ENCODE peak calls at places on chromosomes 2 and 18, in eight cellular contexts. I is K562, N is adrenal gland, D is HCT116, C is heart left ventricle, M is Peyer's patch, J is A549, B is tibial nerve. A is an unnamed sample.

GRCh38 chr2:147844691-147845607 is at the start of gene ACVR2A:
- DNase-seq in C (peak), I (peak), M (peak), B (peak), N (peak), J (peak), D (no peak), A (peak)

GRCh38 chr2:189654641-189655040 is 6.6 kb upstream of the ASNSD1 start:
- DNase-seq in J (no peak), I (no peak), M (no peak), C (no peak), N (no peak), B (no peak), D (no peak), A (no peak)

GRCh38 chr2:175640655-175641054 is 361.4 kb downstream of the LNPK start:
- DNase-seq in D (no peak), N (no peak), J (no peak), B (no peak), M (no peak), I (no peak), C (no peak), A (no peak)

GRCh38 chr2:195404650-195405049 is 252.4 kb upstream of the SLC39A10 start:
- DNase-seq in D (no peak), B (no peak), I (no peak), M (no peak), C (no peak), J (no peak), N (no peak), A (no peak)

GRCh38 chr2:62354771-62355550 is 151.0 kb downstream of the TMEM17 start:
- DNase-seq in J (no peak), N (no peak), M (no peak), B (no peak), C (no peak), D (no peak), I (no peak), A (no peak)

GRCh38 chr2:69774984-69775982 is 33.3 kb downstream of the ANXA4 start:
- DNase-seq in I (no peak), C (no peak), D (no peak), M (no peak), J (no peak), B (no peak), N (no peak), A (no peak)

GRCh38 chr18:6955304-6955703 is 162.3 kb downstream of the LAMA1 start:
- DNase-seq in D (no peak), N (no peak), C (no peak), M (no peak), J (no peak), B (no peak), I (no peak), A (no peak)

GRCh38 chr2:137964859-137965459 is 686 bp downstream of the HNMT start:
- DNase-seq in N (no peak), J (no peak), C (no peak), M (no peak), D (no peak), B (no peak), I (no peak), A (peak)

GRCh38 chr2:203802277-203803045 is 65.1 kb upstream of the CTLA4 start:
- DNase-seq in I (no peak), D (no peak), C (no peak), J (no peak), N (no peak), M (no peak), B (no peak), A (no peak)

GRCh38 chr18:70195014-70195614 is 10.4 kb downstream of the RTTN start:
- DNase-seq in C (peak), B (no peak), M (no peak), N (no peak), I (no peak), J (no peak), D (no peak), A (peak)

GRCh38 chr2:151459368-151459767 is 49.7 kb downstream of the RIF1 start:
- DNase-seq in M (no peak), C (no peak), B (no peak), N (no peak), I (no peak), J (no peak), D (no peak), A (no peak)

GRCh38 chr2:226002438-226002837 is 602.9 kb downstream of the NYAP2 start:
- DNase-seq in M (no peak), D (peak), N (peak), J (peak), I (no peak), C (no peak), B (no peak), A (no peak)

GRCh38 chr2:72533767-72534166 is 292.1 kb downstream of the EXOC6B start:
- DNase-seq in N (no peak), J (no peak), I (peak), D (peak), C (no peak), B (no peak), M (no peak), A (peak)

GRCh38 chr2:169254774-169255173 is 107.6 kb downstream of the LRP2 start:
- DNase-seq in C (no peak), M (no peak), B (no peak), D (no peak), I (no peak), N (no peak), J (no peak), A (no peak)

GRCh38 chr2:45637440-45637839 is 14.0 kb upstream of the PRKCE start:
- DNase-seq in N (no peak), J (no peak), M (no peak), B (no peak), C (no peak), D (no peak), I (no peak), A (no peak)

GRCh38 chr18:44826418-44827259 is 146.0 kb downstream of the SETBP1 start:
- DNase-seq in C (peak), N (peak), D (no peak), B (peak), M (no peak), I (no peak), J (peak), A (no peak)

GRCh38 chr2:43402452-43402937 is 176.1 kb upstream of the ZFP36L2 start:
- DNase-seq in D (no peak), J (no peak), N (no peak), B (no peak), M (no peak), I (no peak), C (no peak), A (no peak)

GRCh38 chr2:2520396-2520795 is 189.3 kb upstream of the MYT1L start:
- DNase-seq in D (no peak), I (no peak), J (no peak), B (no peak), M (no peak), C (no peak), N (no peak), A (no peak)

GRCh38 chr2:102117488-102117887 is 25.1 kb upstream of the IL1R1 start:
- DNase-seq in I (no peak), C (no peak), B (no peak), J (no peak), D (no peak), M (no peak), N (no peak), A (no peak)

GRCh38 chr2:204705243-204705971 is 160.1 kb downstream of the PARD3B start:
- DNase-seq in I (peak), C (no peak), M (no peak), J (no peak), B (no peak), N (no peak), D (no peak), A (no peak)

GRCh38 chr2:56333812-56334485 is 150.2 kb downstream of the CCDC85A start:
- DNase-seq in N (no peak), D (no peak), I (no peak), B (no peak), J (no peak), C (no peak), M (no peak), A (no peak)

GRCh38 chr2:26532301-26533250 is 54.7 kb upstream of the OTOF start:
- DNase-seq in B (no peak), C (no peak), J (no peak), N (no peak), D (no peak), M (no peak), I (no peak), A (no peak)

GRCh38 chr18:39199231-39199855 is 1633.7 kb upstream of the CELF4 start:
- DNase-seq in J (no peak), M (no peak), I (no peak), N (no peak), C (no peak), D (no peak), B (no peak), A (no peak)

GRCh38 chr2:34480366-34480765 is 881.3 kb upstream of the FAM98A start:
- DNase-seq in I (no peak), D (no peak), J (no peak), M (no peak), N (no peak), B (no peak), C (no peak), A (no peak)

GRCh38 chr2:32039447-32040219 is at the start of gene DPY30:
- DNase-seq in I (peak), M (peak), N (peak), D (peak), J (peak), B (peak), C (peak), A (peak)
- TF ChIP-seq POLR2A in I (peak), M (peak), N (peak), D (peak), J (peak), B (peak), C (no peak), A (peak)

GRCh38 chr18:74286106-74286856 is 5.5 kb downstream of the CYB5A start:
- DNase-seq in D (no peak), N (no peak), B (no peak), J (no peak), M (no peak), C (no peak), I (no peak), A (no peak)
- TF ChIP-seq POLR2A in D (no peak), N (no peak), B (no peak), J (no peak), M (no peak), C (no peak), I (no peak), A (no peak)

GRCh38 chr2:30301551-30301950 is 70.2 kb downstream of the LBH start:
- DNase-seq in D (no peak), I (no peak), J (peak), B (no peak), N (no peak), C (no peak), M (no peak), A (no peak)
- TF ChIP-seq POLR2A in D (no peak), I (no peak), J (no peak), B (no peak), N (no peak), C (no peak), M (no peak), A (no peak)

DNA sequence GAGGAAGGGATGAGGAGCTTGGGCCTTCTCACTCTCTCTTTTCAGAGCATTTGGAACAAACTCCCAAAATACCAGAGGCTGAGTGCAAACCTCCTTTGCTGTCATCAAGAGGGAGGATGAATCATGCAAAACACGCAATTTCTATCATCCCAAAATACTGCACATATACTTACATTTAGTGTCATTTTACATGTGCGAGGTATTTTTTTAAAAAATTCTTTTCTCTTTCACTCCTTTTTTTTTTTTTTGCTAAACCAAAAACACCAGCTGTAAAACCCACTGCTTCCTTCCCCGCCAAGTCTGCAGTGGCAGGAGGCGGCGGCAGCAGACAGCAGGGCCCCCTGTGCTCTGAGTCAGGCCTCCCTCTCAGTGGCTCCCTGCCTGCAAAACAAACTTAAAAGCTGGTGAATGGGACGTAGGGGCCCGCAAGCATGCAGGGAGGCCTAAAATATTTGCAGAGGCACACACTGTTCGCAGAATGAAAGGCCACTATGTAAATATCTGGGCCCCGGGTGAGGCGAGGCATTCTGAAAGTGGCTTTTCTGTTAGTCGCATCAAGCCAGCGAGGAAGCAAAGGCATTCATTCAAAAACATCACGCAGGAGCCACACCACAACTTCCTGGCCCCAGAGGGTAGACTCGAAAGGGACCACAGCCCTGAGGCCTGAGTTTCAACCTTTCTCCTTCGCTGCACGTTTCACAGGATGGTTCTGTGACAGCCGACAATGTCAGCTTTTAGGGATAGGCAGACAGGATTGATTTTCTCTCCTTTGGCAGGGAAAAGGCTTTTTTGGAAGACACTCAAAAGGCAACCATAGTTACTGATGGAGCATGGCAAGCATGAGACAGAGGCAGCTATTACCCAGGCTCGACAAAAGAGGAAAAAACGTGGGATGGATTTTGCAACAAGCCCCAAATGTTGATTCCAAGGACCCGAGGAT is 73.4 kb downstream of the ACTR2 start:
- DNase-seq in C (peak), J (peak), B (no peak), I (no peak), N (no peak), D (no peak), M (peak), A (no peak)
- TF ChIP-seq POLR2A in C (no peak), J (no peak), B (no peak), I (no peak), N (no peak), D (no peak), M (no peak), A (no peak)

GRCh38 chr2:207625014-207625755 is at the start of gene METTL21A:
- DNase-seq in N (peak), M (peak), C (peak), I (peak), D (peak), J (peak), B (peak), A (peak)
- TF ChIP-seq POLR2A in N (peak), M (peak), C (peak), I (peak), D (peak), J (peak), B (peak), A (peak)

GRCh38 chr2:46917628-46918027 is 2.0 kb upstream of the MCFD2 start:
- DNase-seq in B (no peak), M (no peak), C (no peak), D (no peak), J (no peak), I (no peak), N (no peak), A (no peak)

GRCh38 chr2:46915281-46915810 is at the start of gene MCFD2:
- DNase-seq in J (no peak), C (peak), D (no peak), I (peak), B (no peak), N (peak), M (peak), A (no peak)

GRCh38 chr2:46914578-46915230 is 902 bp downstream of the MCFD2 start:
- DNase-seq in I (peak), J (no peak), B (no peak), D (no peak), N (no peak), M (no peak), C (no peak), A (peak)

GRCh38 chr2:46913471-46914381 is 1.9 kb downstream of the MCFD2 start:
- DNase-seq in D (peak), B (no peak), M (no peak), N (peak), J (peak), I (peak), C (no peak), A (peak)

GRCh38 chr2:46915811-46916630 is 415 bp upstream of the MCFD2 start:
- DNase-seq in C (peak), I (peak), B (peak), M (peak), J (peak), D (peak), N (peak), A (peak)
- TF ChIP-seq POLR2A in C (no peak), I (peak), B (peak), M (peak), J (peak), D (peak), N (peak), A (peak)

A was measured in erythroblast.